ENCODE peak calls at places on chromosomes 3 and 15, in six cellular contexts. J, A, V, X, Y and E are unnamed samples.

GRCh38 chr15:68553994-68554715 is 24.6 kb upstream of the CORO2B start:
- DNase-seq in J (peak), A (peak), V (peak), X (peak), Y (peak), E (no peak)

GRCh38 chr15:75727031-75727531 is 14.4 kb upstream of the CSPG4 start:
- DNase-seq in J (no peak), A (no peak), V (no peak), X (no peak), Y (peak), E (no peak)

GRCh38 chr3:190701096-190701532 is 161.4 kb downstream of the GMNC start:
- DNase-seq in J (peak), A (peak), V (peak), X (no peak), Y (no peak), E (no peak)

GRCh38 chr3:35492846-35493245 is 146.5 kb upstream of the ARPP21 start:
- DNase-seq in J (no peak), A (no peak), V (no peak), X (no peak), Y (no peak), E (no peak)

GRCh38 chr15:65374831-65375401 is 2.9 kb downstream of the IGDCC3 start:
- DNase-seq in J (no peak), A (no peak), V (no peak), X (no peak), Y (no peak), E (no peak)

GRCh38 chr15:85878866-85879265 is 84.1 kb upstream of the KLHL25 start:
- DNase-seq in J (no peak), A (no peak), V (peak), X (no peak), Y (no peak), E (no peak)

GRCh38 chr3:129937717-129938116 is 36.8 kb upstream of the TRH start:
- DNase-seq in J (no peak), A (no peak), V (no peak), X (no peak), Y (no peak), E (no peak)

GRCh38 chr15:38768970-38769369 is 204.4 kb upstream of the RASGRP1 start:
- DNase-seq in J (peak), A (peak), V (peak), X (no peak), Y (no peak), E (no peak)

GRCh38 chr15:62887113-62887570 is 155.4 kb upstream of the TPM1 start:
- DNase-seq in J (no peak), A (peak), V (no peak), X (no peak), Y (no peak), E (no peak)

GRCh38 chr3:30770387-30770786 is 124.1 kb downstream of the GADL1 start:
- DNase-seq in J (peak), A (peak), V (peak), X (no peak), Y (peak), E (no peak)

GRCh38 chr15:70770863-70771262 is 7.5 kb upstream of the UACA start:
- DNase-seq in J (no peak), A (no peak), V (peak), X (no peak), Y (no peak), E (no peak)

GRCh38 chr15:64151727-64152506 is at the start of gene SNX22:
- DNase-seq in J (no peak), A (no peak), V (no peak), X (peak), Y (no peak), E (no peak)

GRCh38 chr15:74291101-74292071 is 55.3 kb downstream of the CCDC33 start:
- DNase-seq in J (peak), A (peak), V (peak), X (peak), Y (peak), E (peak)

GRCh38 chr15:77836116-77836798 is 203.5 kb upstream of the LINGO1 start:
- DNase-seq in J (peak), A (no peak), V (peak), X (no peak), Y (peak), E (no peak)

GRCh38 chr3:30353711-30354467 is 252.5 kb upstream of the TGFBR2 start:
- DNase-seq in J (no peak), A (no peak), V (peak), X (no peak), Y (no peak), E (no peak)

GRCh38 chr3:169923189-169923588 is 11.8 kb downstream of the SAMD7 start:
- DNase-seq in J (peak), A (no peak), V (no peak), X (no peak), Y (no peak), E (peak)

GRCh38 chr3:45227946-45228345 is 1.9 kb upstream of the TMEM158 start:
- DNase-seq in J (no peak), A (no peak), V (no peak), X (no peak), Y (no peak), E (no peak)

GRCh38 chr3:45906681-45907220 is 20.4 kb downstream of the CCR9 start:
- DNase-seq in J (peak), A (peak), V (peak), X (peak), Y (no peak), E (no peak)

GRCh38 chr3:115085197-115085865 is 61.8 kb downstream of the ZBTB20 start:
- DNase-seq in J (no peak), A (peak), V (no peak), X (no peak), Y (no peak), E (no peak)

GRCh38 chr3:22960326-22960984 is 242.7 kb upstream of the UBE2E2 start:
- DNase-seq in J (peak), A (peak), V (peak), X (no peak), Y (peak), E (peak)

GRCh38 chr15:69060744-69061143 is 46.2 kb downstream of the NOX5 start:
- DNase-seq in J (no peak), A (no peak), V (peak), X (no peak), Y (no peak), E (no peak)

GRCh38 chr15:41917767-41918430 is 24.0 kb upstream of the SPTBN5 start:
- DNase-seq in J (peak), A (peak), V (peak), X (no peak), Y (no peak), E (no peak)

GRCh38 chr3:121567649-121568048 is at the start of gene ARGFX:
- DNase-seq in J (no peak), A (no peak), V (no peak), X (no peak), Y (no peak), E (no peak)

GRCh38 chr3:147410518-147411234 is 1.5 kb downstream of the ZIC1 start:
- DNase-seq in J (no peak), A (peak), V (no peak), X (peak), Y (no peak), E (no peak)

GRCh38 chr15:92845109-92845508 is 55.0 kb upstream of the CHD2 start:
- DNase-seq in J (peak), A (peak), V (peak), X (no peak), Y (no peak), E (no peak)

GRCh38 chr3:133448478-133449122 is 48.7 kb downstream of the BFSP2 start:
- DNase-seq in J (no peak), A (no peak), V (no peak), X (no peak), Y (no peak), E (no peak)

GRCh38 chr3:52833202-52833601 is 1.6 kb downstream of the MUSTN1 start:
- DNase-seq in J (no peak), A (no peak), V (no peak), X (no peak), Y (no peak), E (no peak)

GRCh38 chr3:113232367-113232766 is 21.0 kb downstream of the BOC start:
- DNase-seq in J (no peak), A (peak), V (no peak), X (peak), Y (no peak), E (no peak)

GRCh38 chr3:119297169-119297568 is 3.0 kb downstream of the ARHGAP31 start:
- DNase-seq in J (peak), A (peak), V (no peak), X (no peak), Y (no peak), E (no peak)

GRCh38 chr3:3180421-3180820 is 930 bp upstream of the CRBN start:
- DNase-seq in J (no peak), A (peak), V (no peak), X (no peak), Y (no peak), E (no peak)

GRCh38 chr3:169286214-169286613 is 377.3 kb downstream of the MECOM start:
- DNase-seq in J (no peak), A (no peak), V (peak), X (no peak), Y (no peak), E (no peak)

GRCh38 chr15:90598053-90598577 is 68.4 kb downstream of the CRTC3 start:
- DNase-seq in J (no peak), A (no peak), V (no peak), X (peak), Y (no peak), E (peak)

GRCh38 chr3:152270145-152270870 is 1.6 kb downstream of the MBNL1 start:
- DNase-seq in J (no peak), A (peak), V (peak), X (no peak), Y (peak), E (no peak)

GRCh38 chr3:141410861-141411771 is 42.8 kb downstream of the ZBTB38 start:
- DNase-seq in J (peak), A (peak), V (peak), X (no peak), Y (no peak), E (no peak)

GRCh38 chr3:162742159-162742717 is 1245.6 kb downstream of the OTOL1 start:
- DNase-seq in J (no peak), A (no peak), V (no peak), X (no peak), Y (no peak), E (no peak)

DNA sequence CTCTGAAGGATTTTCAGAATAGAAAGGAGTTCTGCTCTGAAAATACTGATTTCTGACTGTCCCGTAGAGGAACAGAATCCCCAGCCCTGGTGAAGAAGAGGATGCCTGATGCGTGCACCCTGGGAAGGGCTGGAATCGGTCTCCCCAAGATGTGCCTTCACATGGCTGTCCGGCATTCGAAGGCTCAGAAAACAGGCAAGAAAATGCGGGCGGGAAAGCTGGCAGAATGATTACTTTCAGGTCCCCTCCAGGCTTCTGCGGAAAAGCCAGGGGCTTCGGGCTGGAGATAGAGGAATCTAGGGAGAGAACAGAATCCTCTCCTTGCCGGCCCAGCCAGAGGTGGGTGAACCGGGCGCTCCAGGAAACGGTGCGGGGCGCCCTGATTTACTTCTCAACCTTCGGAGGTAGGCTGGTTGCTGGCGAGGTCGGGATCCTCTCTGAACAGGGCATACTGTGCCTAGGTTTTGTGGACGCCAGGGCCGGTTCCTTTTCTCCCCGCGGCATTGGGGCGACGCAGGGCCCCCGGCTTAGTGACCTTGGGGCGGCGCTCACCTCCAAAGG is 2.5 kb downstream of the FOXL2NB start:
- DNase-seq in J (no peak), A (no peak), V (no peak), X (no peak), Y (no peak), E (no peak)
- H3K4me3 ChIP-seq in J (no peak), A (peak), V (peak), X (no peak), Y (peak), E (peak)

DNA sequence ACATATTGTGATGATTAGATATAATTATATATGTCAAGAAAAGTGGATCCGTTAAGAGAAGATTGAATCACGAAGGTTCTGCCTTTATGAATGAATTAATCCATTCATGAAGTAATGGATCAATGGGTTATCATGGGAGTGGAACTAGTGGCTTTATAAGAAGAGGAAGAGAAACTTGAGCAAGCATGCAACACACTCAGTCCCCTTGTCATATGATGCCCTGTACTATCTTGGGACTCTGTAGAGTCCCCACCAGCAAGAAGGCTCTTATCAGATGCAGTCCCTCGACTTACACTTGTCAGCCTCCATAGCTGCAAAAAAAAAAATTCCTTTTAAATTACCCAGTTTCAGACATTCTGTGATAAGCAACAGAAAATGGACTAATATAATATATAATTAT is 301.9 kb downstream of the RAP2B start:
- DNase-seq in J (no peak), A (no peak), V (no peak), X (no peak), Y (no peak), E (no peak)
- H3K4me3 ChIP-seq in J (no peak), A (no peak), V (no peak), X (no peak), Y (no peak), E (no peak)

DNA sequence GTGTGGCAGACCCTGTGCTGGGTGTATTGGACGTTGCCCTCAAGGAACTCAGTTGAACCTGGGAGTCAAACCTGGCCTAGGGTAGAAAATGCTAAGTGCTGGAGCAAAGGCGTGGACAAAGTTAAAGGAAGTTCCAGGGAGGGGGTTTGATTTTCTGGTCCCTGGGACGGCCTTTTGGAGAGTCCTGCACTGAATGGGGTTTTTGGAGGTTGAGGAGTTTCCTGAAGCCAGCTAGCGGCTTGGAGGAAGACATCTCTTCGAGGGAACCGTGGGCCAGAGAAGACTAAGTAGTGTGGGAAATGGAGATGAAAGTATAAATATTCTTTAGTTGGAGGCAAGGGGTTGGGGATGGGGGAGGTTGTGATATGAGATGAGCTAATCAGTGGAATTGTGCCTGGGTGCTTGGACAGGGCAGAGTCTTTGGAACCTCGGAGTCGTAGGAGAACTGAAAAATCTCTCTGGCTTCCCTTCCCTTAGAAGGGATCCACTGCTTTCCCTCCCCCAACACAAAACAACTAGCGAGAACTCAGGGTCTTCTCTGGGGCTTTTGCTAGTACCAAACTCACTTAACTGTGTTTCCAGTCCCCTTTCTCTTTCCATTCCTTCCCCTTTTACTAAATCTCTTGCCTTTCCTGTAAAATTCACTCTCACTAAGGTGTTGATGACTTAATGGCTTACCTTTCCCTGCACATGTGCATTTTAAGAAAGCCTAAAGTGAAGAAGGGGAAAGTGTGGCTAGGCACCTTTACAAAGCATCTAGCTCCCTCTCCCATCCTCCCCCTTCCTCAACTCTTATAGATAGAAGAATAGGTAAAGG is 1.0 kb downstream of the LPP start:
- DNase-seq in J (peak), A (peak), V (no peak), X (peak), Y (no peak), E (no peak)
- H3K4me3 ChIP-seq in J (peak), A (peak), V (peak), X (peak), Y (peak), E (peak)

DNA sequence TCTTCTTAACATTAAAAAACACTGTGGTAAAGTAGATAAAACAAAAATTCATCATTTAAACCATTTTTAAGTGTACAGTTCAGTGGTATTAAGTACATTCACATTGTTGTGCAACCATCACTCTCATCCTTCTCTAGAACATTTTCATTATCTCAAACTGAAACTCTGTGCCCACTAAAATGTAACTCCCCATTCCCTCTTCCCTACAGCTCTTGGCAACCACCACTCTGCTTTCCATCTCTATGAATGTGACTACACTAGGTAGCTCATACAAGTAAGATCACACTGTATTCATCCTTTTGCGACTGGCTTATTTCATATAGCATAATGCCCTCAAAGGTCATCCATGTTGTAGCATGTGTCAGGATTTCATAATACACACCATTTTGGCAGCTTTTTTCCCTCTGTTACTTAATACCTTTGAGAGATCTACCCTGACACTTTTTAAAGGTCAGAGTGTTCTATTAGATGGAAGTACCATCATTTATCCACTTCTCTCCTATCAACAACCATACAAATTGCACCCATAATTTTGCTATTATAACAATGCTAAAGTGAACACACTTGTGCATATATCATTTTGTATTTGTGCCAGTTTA is 42.9 kb upstream of the FRMD4B start:
- DNase-seq in J (peak), A (no peak), V (no peak), X (no peak), Y (no peak), E (no peak)
- H3K4me3 ChIP-seq in J (no peak), A (no peak), V (no peak), X (no peak), Y (no peak), E (no peak)

GRCh38 chr3:125125822-125126245 is 70.0 kb upstream of the HEG1 start:
- DNase-seq in J (peak), A (peak), V (peak), X (no peak), Y (no peak), E (no peak)

GRCh38 chr3:125128861-125129501 is 73.2 kb upstream of the HEG1 start:
- DNase-seq in J (peak), A (peak), V (no peak), X (no peak), Y (no peak), E (no peak)

GRCh38 chr3:125132815-125133214 is 77.0 kb upstream of the HEG1 start:
- DNase-seq in J (no peak), A (no peak), V (no peak), X (no peak), Y (no peak), E (no peak)

GRCh38 chr3:125126323-125126722 is 70.5 kb upstream of the HEG1 start:
- DNase-seq in J (no peak), A (peak), V (no peak), X (no peak), Y (no peak), E (no peak)

DNA sequence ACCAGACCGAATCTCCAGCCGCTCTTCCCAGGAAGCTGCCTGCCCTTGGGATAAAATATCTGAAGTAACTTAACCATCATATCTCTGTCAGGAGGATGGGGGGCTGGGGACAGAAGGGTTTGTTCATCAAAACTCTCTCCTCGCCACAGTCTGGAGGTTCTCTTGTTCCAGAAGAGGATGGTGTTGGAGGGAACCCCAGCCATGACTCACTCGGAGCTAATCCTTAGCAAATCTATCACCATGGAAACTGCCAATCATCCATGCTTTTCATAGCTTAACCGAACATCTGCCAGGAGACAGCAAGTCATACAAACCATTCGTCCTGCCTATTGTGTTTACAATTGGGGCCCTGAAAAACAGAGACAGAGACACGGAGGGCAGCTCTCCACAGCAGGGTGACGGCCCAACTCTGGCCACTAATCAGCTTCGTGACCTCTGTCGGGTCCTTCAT is 73.7 kb upstream of the HEG1 start:
- DNase-seq in J (peak), A (peak), V (peak), X (peak), Y (peak), E (no peak)
- H3K4me3 ChIP-seq in J (no peak), A (peak), V (no peak), X (no peak), Y (no peak), E (no peak)

DNA sequence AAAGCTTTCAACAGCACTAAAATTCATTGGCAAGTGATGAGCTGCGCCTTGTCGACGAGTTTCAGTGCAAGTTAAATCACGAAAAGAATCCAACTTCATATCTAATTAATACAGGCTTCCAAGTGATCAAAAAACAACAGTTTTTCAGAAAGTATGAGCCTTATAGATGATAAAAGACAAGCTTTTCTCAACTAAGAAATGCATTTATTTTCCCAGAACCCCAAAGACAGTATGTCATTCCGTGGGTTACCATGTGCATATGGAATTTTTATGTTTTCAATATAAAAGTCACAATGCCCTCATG is 442.8 kb downstream of the MAGI1 start:
- DNase-seq in J (no peak), A (no peak), V (no peak), X (no peak), Y (no peak), E (no peak)
- H3K4me3 ChIP-seq in J (no peak), A (no peak), V (no peak), X (no peak), Y (no peak), E (no peak)